ENCODE peak calls at places on chromosomes 7 and 10, in ten cellular contexts. T, O, C, P, J, F, B, K, A and V are unnamed samples.

GRCh38 chr7:15832996-15833395 is 146.5 kb upstream of the MEOX2 start:
- DNase-seq in T (no peak), O (no peak), C (no peak), P (peak), J (no peak), F (no peak), B (no peak), K (no peak), A (peak), V (no peak)

GRCh38 chr7:82441916-82442478 is 1.6 kb downstream of the CACNA2D1 start:
- DNase-seq in T (peak), O (no peak), C (no peak), P (no peak), J (no peak), F (no peak), B (no peak), K (peak), A (peak), V (peak)

GRCh38 chr7:10720042-10720441 is 253.6 kb upstream of the PHF14 start:
- DNase-seq in T (no peak), O (no peak), C (no peak), P (no peak), J (no peak), F (no peak), B (no peak), K (peak), A (no peak), V (no peak)

GRCh38 chr10:110306452-110306768 is 1.7 kb upstream of the SMNDC1 start:
- DNase-seq in T (no peak), O (no peak), C (no peak), P (no peak), J (no peak), F (no peak), B (no peak), K (no peak), A (no peak), V (no peak)

GRCh38 chr10:42876476-42876875 is 93.9 kb downstream of the BMS1 start:
- DNase-seq in T (no peak), O (no peak), C (no peak), P (no peak), J (peak), F (no peak), B (no peak), K (no peak), A (no peak), V (no peak)

GRCh38 chr7:44288381-44288685 is 37.1 kb downstream of the CAMK2B start:
- DNase-seq in T (no peak), O (no peak), C (no peak), P (no peak), J (no peak), F (peak), B (no peak), K (no peak), A (no peak), V (no peak)

GRCh38 chr7:111292026-111292430 is 201.1 kb downstream of the LRRN3 start:
- DNase-seq in T (no peak), O (no peak), C (no peak), P (no peak), J (no peak), F (no peak), B (no peak), K (no peak), A (peak), V (peak)

GRCh38 chr7:128407751-128408708 is 1.8 kb downstream of the IMPDH1 start:
- DNase-seq in T (no peak), O (no peak), C (no peak), P (peak), J (no peak), F (no peak), B (no peak), K (no peak), A (no peak), V (no peak)

GRCh38 chr10:10642741-10643280 is 374.9 kb upstream of the CELF2 start:
- DNase-seq in T (no peak), O (peak), C (no peak), P (peak), J (peak), F (peak), B (no peak), K (peak), A (peak), V (no peak)

GRCh38 chr10:63157845-63158624 is 24.9 kb downstream of the NRBF2 start:
- DNase-seq in T (peak), O (peak), C (peak), P (no peak), J (no peak), F (peak), B (no peak), K (peak), A (peak), V (peak)

GRCh38 chr7:75807452-75807851 is 6.2 kb downstream of the CCL24 start:
- DNase-seq in T (no peak), O (no peak), C (no peak), P (no peak), J (no peak), F (no peak), B (no peak), K (no peak), A (no peak), V (no peak)

GRCh38 chr10:131238669-131239280 is 72.7 kb downstream of the TCERG1L start:
- DNase-seq in T (no peak), O (no peak), C (no peak), P (no peak), J (no peak), F (no peak), B (no peak), K (no peak), A (no peak), V (no peak)

GRCh38 chr7:133081119-133081604 is 728 bp downstream of the CHCHD3 start:
- DNase-seq in T (peak), O (peak), C (no peak), P (peak), J (no peak), F (no peak), B (no peak), K (peak), A (peak), V (peak)

GRCh38 chr10:132302421-132302820 is 5.3 kb downstream of the STK32C start:
- DNase-seq in T (no peak), O (no peak), C (no peak), P (no peak), J (no peak), F (no peak), B (no peak), K (no peak), A (no peak), V (no peak)

GRCh38 chr10:116769368-116769767 is 27.0 kb upstream of the HSPA12A start:
- DNase-seq in T (no peak), O (no peak), C (no peak), P (no peak), J (no peak), F (no peak), B (no peak), K (no peak), A (no peak), V (no peak)

GRCh38 chr7:36809064-36809463 is 84.8 kb upstream of the AOAH start:
- DNase-seq in T (no peak), O (no peak), C (no peak), P (no peak), J (no peak), F (no peak), B (no peak), K (no peak), A (no peak), V (no peak)

GRCh38 chr10:119657725-119658124 is 6.5 kb downstream of the BAG3 start:
- DNase-seq in T (no peak), O (no peak), C (peak), P (no peak), J (no peak), F (no peak), B (no peak), K (no peak), A (no peak), V (no peak)

GRCh38 chr7:113013761-113014449 is 72.7 kb downstream of the GPR85 start:
- DNase-seq in T (peak), O (no peak), C (no peak), P (no peak), J (no peak), F (no peak), B (no peak), K (no peak), A (peak), V (no peak)

GRCh38 chr7:155233703-155234492 is 63.8 kb upstream of the INSIG1 start:
- DNase-seq in T (no peak), O (no peak), C (no peak), P (no peak), J (no peak), F (peak), B (no peak), K (no peak), A (no peak), V (peak)

GRCh38 chr10:83820033-83820432 is 319.3 kb upstream of the GHITM start:
- DNase-seq in T (no peak), O (no peak), C (no peak), P (no peak), J (no peak), F (no peak), B (no peak), K (no peak), A (peak), V (no peak)

GRCh38 chr7:116271980-116272886 is 61.9 kb downstream of the TES start:
- DNase-seq in T (peak), O (peak), C (peak), P (peak), J (peak), F (peak), B (no peak), K (no peak), A (peak), V (peak)

GRCh38 chr10:62858364-62858763 is 42.2 kb upstream of the EGR2 start:
- DNase-seq in T (no peak), O (no peak), C (no peak), P (no peak), J (no peak), F (no peak), B (no peak), K (peak), A (peak), V (no peak)

GRCh38 chr7:85287126-85287825 is 100.4 kb upstream of the SEMA3D start:
- DNase-seq in T (peak), O (no peak), C (no peak), P (no peak), J (no peak), F (no peak), B (no peak), K (no peak), A (peak), V (peak)

GRCh38 chr7:21767300-21767900 is 178.3 kb downstream of the CDCA7L start:
- DNase-seq in T (peak), O (peak), C (peak), P (no peak), J (peak), F (peak), B (peak), K (peak), A (peak), V (peak)

GRCh38 chr7:84117304-84117703 is 77.3 kb downstream of the SEMA3A start:
- DNase-seq in T (no peak), O (no peak), C (no peak), P (no peak), J (no peak), F (no peak), B (no peak), K (peak), A (no peak), V (no peak)

DNA sequence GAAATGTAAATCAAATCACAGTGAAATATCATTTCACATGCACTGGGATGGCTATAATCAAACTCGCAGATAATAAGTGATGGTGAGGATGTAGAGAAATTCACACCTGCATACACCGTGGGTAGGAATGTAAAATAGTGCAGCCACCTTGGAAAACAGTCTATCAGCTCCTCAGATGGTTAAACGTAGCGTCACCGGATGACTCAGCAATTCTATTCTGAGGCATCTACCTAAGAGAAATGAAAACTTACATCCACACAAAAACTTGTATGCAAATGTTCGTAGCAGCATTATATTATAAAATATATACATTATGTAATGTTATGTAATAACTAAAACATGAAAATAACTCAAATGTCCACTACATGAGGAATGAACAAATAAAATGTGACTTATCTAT is 38.9 kb downstream of the SH3PXD2A start:
- DNase-seq in T (peak), O (no peak), C (no peak), P (no peak), J (no peak), F (no peak), B (no peak), K (no peak), A (peak), V (no peak)
- TF ChIP-seq CTCF in T (no peak), O (no peak), C (no peak), P (no peak), J (no peak), F (no peak), B (no peak), K (no peak), A (no peak), V (no peak)

DNA sequence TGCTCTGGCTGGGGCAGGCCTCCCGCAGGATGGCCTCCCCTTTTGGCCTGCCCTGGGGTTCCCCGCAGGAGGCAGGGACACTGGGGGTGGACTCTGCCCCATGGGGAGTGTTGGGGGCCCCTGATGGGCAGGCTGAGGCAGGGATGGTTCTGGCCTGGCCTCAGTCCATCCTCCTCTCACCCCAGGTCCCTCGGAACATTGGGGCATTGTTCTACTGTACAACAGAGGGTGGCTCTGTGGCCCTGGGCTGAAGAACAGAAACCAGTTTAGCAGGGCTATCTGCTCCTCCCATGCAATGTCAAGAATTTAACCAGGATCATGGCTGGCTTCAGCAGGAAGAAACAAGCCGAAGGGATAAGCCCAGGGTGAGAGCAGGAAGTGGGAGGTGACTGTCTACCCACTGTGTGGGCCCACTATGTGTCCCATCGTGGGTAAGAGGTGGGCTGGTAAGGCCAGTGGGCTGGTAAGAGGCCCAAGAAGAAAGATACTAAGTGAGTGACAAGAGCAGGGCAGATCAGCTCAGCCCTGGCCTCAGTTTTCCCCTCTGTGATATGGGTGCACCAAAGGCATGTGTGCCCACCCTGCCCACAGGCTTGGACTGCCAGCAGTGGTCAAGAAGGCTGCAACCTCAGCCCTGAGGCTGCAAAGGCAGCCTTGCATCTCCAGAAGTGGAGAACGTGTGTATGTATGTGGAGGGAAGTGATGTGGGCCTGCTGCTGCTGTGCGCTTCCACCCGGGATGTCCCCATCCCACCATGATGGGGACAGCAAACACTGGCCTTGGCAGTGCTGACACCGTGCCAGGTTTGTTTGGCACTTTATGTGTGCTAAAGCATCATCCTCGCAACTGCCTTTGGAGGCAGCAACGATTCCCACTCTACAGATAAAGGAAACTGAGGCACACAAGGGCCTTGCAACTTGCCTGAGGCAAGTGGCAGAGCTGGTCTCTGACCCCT is 138.9 kb downstream of the SH3PXD2A start:
- DNase-seq in T (peak), O (no peak), C (peak), P (no peak), J (no peak), F (peak), B (no peak), K (peak), A (no peak), V (no peak)
- TF ChIP-seq CTCF in T (peak), O (no peak), C (no peak), P (no peak), J (no peak), F (peak), B (no peak), K (no peak), A (no peak), V (no peak)

GRCh38 chr7:98224701-98225181 is 13.5 kb downstream of the BHLHA15 start:
- DNase-seq in T (no peak), O (no peak), C (no peak), P (no peak), J (no peak), F (no peak), B (no peak), K (no peak), A (no peak), V (no peak)

GRCh38 chr7:98225913-98226614 is 14.8 kb downstream of the BHLHA15 start:
- DNase-seq in T (no peak), O (no peak), C (peak), P (no peak), J (no peak), F (no peak), B (no peak), K (no peak), A (no peak), V (no peak)

GRCh38 chr7:98223351-98223897 is 12.2 kb downstream of the BHLHA15 start:
- DNase-seq in T (no peak), O (no peak), C (peak), P (no peak), J (no peak), F (no peak), B (no peak), K (no peak), A (no peak), V (no peak)

GRCh38 chr7:98222533-98223195 is 11.4 kb downstream of the BHLHA15 start:
- DNase-seq in T (no peak), O (no peak), C (no peak), P (no peak), J (no peak), F (peak), B (no peak), K (no peak), A (no peak), V (no peak)

DNA sequence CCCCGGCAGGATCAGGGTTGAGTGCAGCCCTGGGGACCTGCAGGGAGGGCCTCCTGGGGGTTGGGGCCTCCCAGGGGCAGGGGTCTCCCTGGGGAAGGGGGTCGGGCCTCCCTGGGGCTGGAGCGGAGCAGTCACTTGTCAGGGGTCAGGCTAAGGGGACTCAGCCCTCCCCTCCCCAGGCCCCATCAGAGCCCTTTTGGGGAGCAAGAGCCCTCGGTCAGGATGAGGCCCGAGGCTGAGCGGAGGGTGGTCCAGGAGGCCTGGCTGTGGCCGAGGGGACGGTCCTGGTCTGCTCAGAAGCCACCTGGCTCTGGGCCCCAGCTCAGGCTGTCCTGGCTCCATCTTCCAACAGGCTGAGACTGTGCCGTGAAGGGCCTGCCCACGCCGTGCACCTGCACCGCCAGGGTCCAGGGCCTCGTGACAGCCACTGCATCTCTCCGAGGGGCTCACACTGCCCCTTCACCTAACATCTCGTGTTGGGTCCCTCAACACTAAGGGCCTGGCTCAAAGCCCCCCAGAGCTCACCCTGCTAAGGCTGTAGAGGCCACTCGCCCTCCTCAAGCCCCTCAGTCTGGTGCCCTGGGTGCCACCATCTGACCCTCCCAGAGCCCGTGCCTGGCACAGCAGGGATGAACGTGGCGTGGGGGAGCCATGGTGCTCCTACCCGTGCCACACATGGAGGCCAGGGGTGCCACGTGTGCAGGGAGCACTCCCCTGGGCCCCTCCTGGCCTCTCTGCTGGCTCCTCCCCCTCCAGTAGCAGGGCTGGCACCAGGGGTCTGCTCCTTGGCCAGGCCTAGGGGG is 12.9 kb downstream of the BHLHA15 start:
- DNase-seq in T (no peak), O (no peak), C (no peak), P (no peak), J (no peak), F (peak), B (no peak), K (no peak), A (no peak), V (no peak)
- TF ChIP-seq CTCF in T (no peak), O (no peak), C (no peak), P (no peak), J (no peak), F (no peak), B (no peak), K (no peak), A (no peak), V (no peak)

DNA sequence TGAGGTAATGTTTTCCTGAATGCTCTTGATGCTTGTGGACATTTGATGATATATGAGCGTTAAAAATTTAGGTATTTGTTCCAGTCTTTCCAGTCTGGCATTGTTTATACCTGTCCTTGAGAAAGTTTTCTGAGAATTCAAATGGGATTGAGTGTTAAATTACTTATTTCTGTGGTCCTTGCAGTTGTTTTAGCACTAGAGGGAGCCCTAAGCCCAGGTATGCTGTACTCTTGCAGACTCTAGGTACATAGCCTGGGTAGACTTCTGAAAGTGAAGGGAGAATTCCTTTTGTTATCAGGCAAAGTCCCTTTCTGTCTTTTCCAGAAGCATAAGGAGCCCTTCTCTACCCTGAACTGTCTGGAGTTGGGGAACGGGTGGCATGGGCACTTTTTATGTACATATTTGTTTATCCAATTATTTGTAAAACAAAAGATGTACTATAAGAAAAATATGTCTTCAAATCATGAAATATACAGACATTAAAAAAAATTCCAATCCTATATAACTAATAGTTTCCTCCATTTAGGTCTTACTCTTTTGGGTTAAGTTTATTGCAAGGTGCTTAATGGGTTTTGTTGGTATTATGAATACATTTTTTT is 262.1 kb downstream of the ATRNL1 start:
- DNase-seq in T (peak), O (peak), C (peak), P (no peak), J (no peak), F (peak), B (no peak), K (peak), A (peak), V (peak)
- TF ChIP-seq CTCF in T (peak), O (peak), C (peak), P (no peak), J (no peak), F (peak), B (no peak), K (peak), A (peak), V (peak)